ENCODE peak calls at places on chromosome 4, in nine cellular contexts. B is neural progenitor cell, R is fibroblast of the aortic adventitia, F is H1, P is left lung, N is uterus, I is progenitor cell of endocrine pancreas, V is lower leg skin, W is choroid plexus epithelial cell. H is an unnamed sample.

GRCh38 chr4:85358831-85359230 is 116.1 kb upstream of the ARHGAP24 start:
- DNase-seq in B (no peak), R (no peak), F (no peak), P (no peak), N (no peak), I (no peak), V (no peak), W (no peak), H (no peak)

GRCh38 chr4:19675172-19675811 is 576.4 kb upstream of the SLIT2 start:
- DNase-seq in B (no peak), R (peak), F (no peak), P (no peak), N (no peak), I (no peak), V (no peak), W (peak), H (no peak)

GRCh38 chr4:7826176-7826908 is 113.3 kb downstream of the AFAP1 start:
- DNase-seq in B (no peak), R (no peak), F (no peak), P (no peak), N (no peak), I (no peak), V (no peak), W (no peak), H (no peak)

GRCh38 chr4:22003878-22004277 is 55.3 kb upstream of the KCNIP4 start:
- DNase-seq in B (peak), R (no peak), F (no peak), P (no peak), N (no peak), I (no peak), V (no peak), W (peak), H (no peak)

GRCh38 chr4:91448668-91449330 is 855.0 kb upstream of the GRID2 start:
- DNase-seq in B (no peak), R (no peak), F (no peak), P (no peak), N (no peak), I (no peak), V (no peak), W (peak), H (no peak)

GRCh38 chr4:24774452-24774851 is 20.9 kb upstream of the SOD3 start:
- DNase-seq in B (no peak), R (no peak), F (no peak), P (no peak), N (no peak), I (no peak), V (no peak), W (peak), H (no peak)

GRCh38 chr4:48470135-48470534 is 13.0 kb upstream of the SLC10A4 start:
- DNase-seq in B (no peak), R (no peak), F (no peak), P (no peak), N (no peak), I (no peak), V (no peak), W (no peak), H (no peak)

GRCh38 chr4:153222162-153222789 is 18.0 kb downstream of the TRIM2 start:
- DNase-seq in B (peak), R (peak), F (peak), P (no peak), N (peak), I (no peak), V (peak), W (peak), H (no peak)

GRCh38 chr4:176270669-176271068 is 1.6 kb upstream of the ASB5 start:
- DNase-seq in B (no peak), R (peak), F (no peak), P (no peak), N (no peak), I (no peak), V (no peak), W (peak), H (no peak)

GRCh38 chr4:55255171-55255570 is 90.9 kb upstream of the SRD5A3 start:
- DNase-seq in B (no peak), R (peak), F (no peak), P (no peak), N (no peak), I (no peak), V (no peak), W (peak), H (no peak)

GRCh38 chr4:105710678-105711077 is 2.1 kb downstream of the GSTCD start:
- DNase-seq in B (no peak), R (peak), F (no peak), P (no peak), N (no peak), I (no peak), V (no peak), W (no peak), H (no peak)

GRCh38 chr4:98630804-98631454 is 27.5 kb downstream of the TSPAN5 start:
- DNase-seq in B (no peak), R (peak), F (no peak), P (no peak), N (no peak), I (no peak), V (no peak), W (no peak), H (no peak)

GRCh38 chr4:118280501-118281218 is 72.1 kb downstream of the PRSS12 start:
- DNase-seq in B (peak), R (peak), F (no peak), P (no peak), N (no peak), I (no peak), V (peak), W (peak), H (no peak)

GRCh38 chr4:28334221-28334620 is 1473.6 kb downstream of the STIM2 start:
- DNase-seq in B (no peak), R (no peak), F (no peak), P (no peak), N (no peak), I (no peak), V (no peak), W (no peak), H (no peak)

GRCh38 chr4:78481180-78481579 is 70.4 kb upstream of the ANXA3 start:
- DNase-seq in B (no peak), R (peak), F (no peak), P (no peak), N (no peak), I (no peak), V (peak), W (peak), H (no peak)

GRCh38 chr4:165627548-165627947 is 245.5 kb upstream of the TLL1 start:
- DNase-seq in B (no peak), R (no peak), F (no peak), P (no peak), N (no peak), I (no peak), V (no peak), W (no peak), H (no peak)

GRCh38 chr4:139556735-139557505 is 901 bp upstream of the SETD7 start:
- DNase-seq in B (peak), R (no peak), F (peak), P (peak), N (peak), I (peak), V (peak), W (no peak), H (peak)

GRCh38 chr4:158080354-158080753 is 92.5 kb downstream of the GASK1B start:
- DNase-seq in B (no peak), R (no peak), F (no peak), P (no peak), N (no peak), I (no peak), V (no peak), W (no peak), H (no peak)

GRCh38 chr4:1009647-1010521 is 1.5 kb upstream of the FGFRL1 start:
- DNase-seq in B (peak), R (peak), F (peak), P (peak), N (peak), I (peak), V (peak), W (peak), H (peak)

GRCh38 chr4:123547167-123547817 is 150.7 kb downstream of the SPRY1 start:
- DNase-seq in B (peak), R (no peak), F (peak), P (peak), N (no peak), I (peak), V (peak), W (no peak), H (no peak)

GRCh38 chr4:167424338-167425256 is 190.3 kb upstream of the SPOCK3 start:
- DNase-seq in B (no peak), R (no peak), F (no peak), P (no peak), N (no peak), I (no peak), V (no peak), W (no peak), H (no peak)

GRCh38 chr4:100907465-100908454 is 389.9 kb upstream of the EMCN start:
- DNase-seq in B (no peak), R (peak), F (no peak), P (no peak), N (no peak), I (no peak), V (no peak), W (peak), H (no peak)

GRCh38 chr4:72567821-72568620 is 1.0 kb downstream of the ADAMTS3 start:
- DNase-seq in B (peak), R (peak), F (peak), P (peak), N (peak), I (peak), V (peak), W (peak), H (no peak)

GRCh38 chr4:185203380-185204237 is at the start of gene CFAP97:
- DNase-seq in B (peak), R (peak), F (peak), P (peak), N (peak), I (peak), V (peak), W (peak), H (peak)

GRCh38 chr4:188903995-188904394 is 764.8 kb downstream of the TRIML1 start:
- DNase-seq in B (no peak), R (no peak), F (no peak), P (no peak), N (no peak), I (no peak), V (no peak), W (no peak), H (no peak)
- TF ChIP-seq CTCF in B (no peak), R (no peak), F (no peak), P (no peak), N (no peak), I (no peak), V (no peak), W (no peak), H (no peak)

DNA sequence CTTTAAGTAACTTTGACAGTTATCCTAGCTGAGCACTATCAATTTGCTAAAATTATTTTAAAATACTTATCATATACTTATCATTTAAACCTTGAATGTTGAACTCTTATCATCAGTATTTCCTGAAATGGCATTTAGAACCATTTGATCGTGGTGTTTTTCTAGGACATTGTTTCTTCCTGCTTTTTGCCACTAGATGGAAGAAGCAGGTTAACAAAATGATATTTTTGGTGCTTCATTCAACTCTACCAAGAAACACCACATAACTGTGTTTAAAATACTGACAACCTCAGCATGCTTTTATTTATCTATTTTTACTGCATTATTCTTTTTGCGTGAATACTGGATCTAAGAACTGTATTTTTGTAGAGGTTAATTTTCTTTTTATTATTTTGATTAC is 44.6 kb downstream of the C4orf33 start:
- DNase-seq in B (no peak), R (peak), F (no peak), P (no peak), N (no peak), I (no peak), V (no peak), W (peak), H (no peak)
- TF ChIP-seq CTCF in B (no peak), R (no peak), F (no peak), P (no peak), N (no peak), I (peak), V (no peak), W (peak), H (no peak)

GRCh38 chr4:145868637-145869409 is 69.8 kb downstream of the ZNF827 start:
- DNase-seq in B (no peak), R (peak), F (no peak), P (no peak), N (no peak), I (no peak), V (no peak), W (peak), H (no peak)
- TF ChIP-seq CTCF in B (no peak), R (peak), F (no peak), P (no peak), N (no peak), I (no peak), V (no peak), W (peak), H (no peak)

GRCh38 chr4:43864616-43865146 is 583.9 kb downstream of the KCTD8 start:
- DNase-seq in B (no peak), R (no peak), F (no peak), P (no peak), N (no peak), I (no peak), V (no peak), W (no peak), H (no peak)
- TF ChIP-seq CTCF in B (no peak), R (no peak), F (no peak), P (no peak), N (no peak), I (no peak), V (no peak), W (no peak), H (no peak)

H was measured in natural killer cell.